ENCODE peak calls at places on chromosomes 5 and 9, in eight cellular contexts. One of them, this sample, is unnamed.

GRCh38 chr9:114627553-114627952 is 16.5 kb downstream of the TMEM268 start:
- DNase-seq in lower lobe of right lung: no peak
- DNase-seq in IMR-90: no peak
- DNase-seq in endodermal cell: no peak
- DNase-seq in astrocyte of the spinal cord: no peak
- DNase-seq in stomach: no peak
- DNase-seq in HCT116: no peak
- DNase-seq in GM13976: no peak
- DNase-seq in this sample: no peak

GRCh38 chr5:83974151-83974822 is 253.6 kb upstream of the HAPLN1 start:
- DNase-seq in lower lobe of right lung: no peak
- DNase-seq in IMR-90: peak
- DNase-seq in endodermal cell: peak
- DNase-seq in astrocyte of the spinal cord: peak
- DNase-seq in stomach: no peak
- DNase-seq in HCT116: no peak
- DNase-seq in GM13976: no peak
- DNase-seq in this sample: no peak

GRCh38 chr5:181246276-181247050 is 2.8 kb upstream of the RACK1 start:
- DNase-seq in lower lobe of right lung: peak
- DNase-seq in IMR-90: peak
- DNase-seq in endodermal cell: peak
- DNase-seq in astrocyte of the spinal cord: peak
- DNase-seq in stomach: peak
- DNase-seq in HCT116: peak
- DNase-seq in GM13976: peak
- DNase-seq in this sample: peak

GRCh38 chr9:35415769-35416427 is 74.0 kb upstream of the RUSC2 start:
- DNase-seq in lower lobe of right lung: no peak
- DNase-seq in IMR-90: no peak
- DNase-seq in endodermal cell: peak
- DNase-seq in astrocyte of the spinal cord: no peak
- DNase-seq in stomach: no peak
- DNase-seq in HCT116: no peak
- DNase-seq in GM13976: no peak
- DNase-seq in this sample: no peak

GRCh38 chr5:59380350-59380951 is 513.1 kb downstream of the PDE4D start:
- DNase-seq in lower lobe of right lung: no peak
- DNase-seq in IMR-90: peak
- DNase-seq in endodermal cell: no peak
- DNase-seq in astrocyte of the spinal cord: peak
- DNase-seq in stomach: no peak
- DNase-seq in HCT116: peak
- DNase-seq in GM13976: peak
- DNase-seq in this sample: no peak

GRCh38 chr5:170403675-170404074 is 14.5 kb upstream of the KCNMB1 start:
- DNase-seq in lower lobe of right lung: no peak
- DNase-seq in IMR-90: no peak
- DNase-seq in endodermal cell: peak
- DNase-seq in astrocyte of the spinal cord: no peak
- DNase-seq in stomach: no peak
- DNase-seq in HCT116: no peak
- DNase-seq in GM13976: no peak
- DNase-seq in this sample: no peak

GRCh38 chr5:74318985-74319563 is 321.5 kb downstream of the ENC1 start:
- DNase-seq in lower lobe of right lung: no peak
- DNase-seq in IMR-90: peak
- DNase-seq in endodermal cell: no peak
- DNase-seq in astrocyte of the spinal cord: no peak
- DNase-seq in stomach: no peak
- DNase-seq in HCT116: no peak
- DNase-seq in GM13976: no peak
- DNase-seq in this sample: no peak

GRCh38 chr9:78437721-78438610 is 141.0 kb downstream of the PSAT1 start:
- DNase-seq in lower lobe of right lung: no peak
- DNase-seq in IMR-90: no peak
- DNase-seq in endodermal cell: no peak
- DNase-seq in astrocyte of the spinal cord: no peak
- DNase-seq in stomach: no peak
- DNase-seq in HCT116: no peak
- DNase-seq in GM13976: no peak
- DNase-seq in this sample: no peak

GRCh38 chr9:109766351-109766750 is 13.6 kb upstream of the PALM2AKAP2 start:
- DNase-seq in lower lobe of right lung: no peak
- DNase-seq in IMR-90: peak
- DNase-seq in endodermal cell: no peak
- DNase-seq in astrocyte of the spinal cord: peak
- DNase-seq in stomach: no peak
- DNase-seq in HCT116: no peak
- DNase-seq in GM13976: no peak
- DNase-seq in this sample: no peak

GRCh38 chr5:13215806-13216205 is 728.7 kb downstream of the DNAH5 start:
- DNase-seq in lower lobe of right lung: no peak
- DNase-seq in IMR-90: no peak
- DNase-seq in endodermal cell: no peak
- DNase-seq in astrocyte of the spinal cord: no peak
- DNase-seq in stomach: no peak
- DNase-seq in HCT116: no peak
- DNase-seq in GM13976: no peak
- DNase-seq in this sample: no peak

GRCh38 chr5:13217636-13218035 is 726.9 kb downstream of the DNAH5 start:
- DNase-seq in lower lobe of right lung: no peak
- DNase-seq in IMR-90: no peak
- DNase-seq in endodermal cell: no peak
- DNase-seq in astrocyte of the spinal cord: peak
- DNase-seq in stomach: no peak
- DNase-seq in HCT116: no peak
- DNase-seq in GM13976: no peak
- DNase-seq in this sample: no peak

GRCh38 chr5:13215370-13215769 is 729.1 kb downstream of the DNAH5 start:
- DNase-seq in lower lobe of right lung: no peak
- DNase-seq in IMR-90: no peak
- DNase-seq in endodermal cell: no peak
- DNase-seq in astrocyte of the spinal cord: no peak
- DNase-seq in stomach: no peak
- DNase-seq in HCT116: no peak
- DNase-seq in GM13976: no peak
- DNase-seq in this sample: no peak

GRCh38 chr5:13214182-13214581 is 730.3 kb downstream of the DNAH5 start:
- DNase-seq in lower lobe of right lung: no peak
- DNase-seq in IMR-90: no peak
- DNase-seq in endodermal cell: peak
- DNase-seq in astrocyte of the spinal cord: no peak
- DNase-seq in stomach: no peak
- DNase-seq in HCT116: no peak
- DNase-seq in GM13976: no peak
- DNase-seq in this sample: no peak

DNA sequence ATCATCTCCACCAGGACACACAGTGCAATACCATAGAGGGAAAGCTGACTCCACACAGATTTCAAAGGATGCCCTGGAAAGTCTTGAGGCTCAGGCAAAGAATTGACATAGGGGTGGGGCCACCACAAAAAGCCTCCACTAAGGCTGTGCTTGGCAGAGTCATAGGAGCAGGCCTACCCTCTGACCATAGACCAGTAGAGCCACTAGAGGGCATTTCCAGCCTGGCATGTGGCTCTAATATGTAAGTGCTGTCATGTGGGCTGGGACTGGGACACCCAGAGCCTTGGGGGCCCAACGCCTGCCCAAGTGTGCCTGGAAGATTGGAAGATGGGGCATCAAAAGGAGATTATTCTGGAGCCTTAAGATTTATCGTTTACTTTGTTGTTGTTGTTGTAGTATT is 726.0 kb downstream of the DNAH5 start:
- DNase-seq in lower lobe of right lung: no peak
- DNase-seq in IMR-90: no peak
- DNase-seq in endodermal cell: peak
- DNase-seq in astrocyte of the spinal cord: no peak
- DNase-seq in stomach: no peak
- DNase-seq in HCT116: no peak
- DNase-seq in GM13976: no peak
- DNase-seq in this sample: no peak
- TF ChIP-seq CTCF in lower lobe of right lung: no peak
- TF ChIP-seq CTCF in IMR-90: peak
- TF ChIP-seq CTCF in endodermal cell: peak
- TF ChIP-seq CTCF in astrocyte of the spinal cord: peak
- TF ChIP-seq CTCF in stomach: no peak
- TF ChIP-seq CTCF in HCT116: no peak
- TF ChIP-seq CTCF in GM13976: no peak
- TF ChIP-seq CTCF in this sample: no peak

GRCh38 chr5:151095341-151096000 is 14.6 kb upstream of the TNIP1 start:
- DNase-seq in lower lobe of right lung: no peak
- DNase-seq in IMR-90: no peak
- DNase-seq in endodermal cell: peak
- DNase-seq in astrocyte of the spinal cord: peak
- DNase-seq in stomach: peak
- DNase-seq in HCT116: no peak
- DNase-seq in GM13976: no peak
- DNase-seq in this sample: no peak

GRCh38 chr5:151094861-151095260 is 14.0 kb upstream of the TNIP1 start:
- DNase-seq in lower lobe of right lung: no peak
- DNase-seq in IMR-90: no peak
- DNase-seq in endodermal cell: no peak
- DNase-seq in astrocyte of the spinal cord: no peak
- DNase-seq in stomach: no peak
- DNase-seq in HCT116: no peak
- DNase-seq in GM13976: no peak
- DNase-seq in this sample: no peak

GRCh38 chr5:151092750-151093149 is 11.9 kb upstream of the TNIP1 start:
- DNase-seq in lower lobe of right lung: no peak
- DNase-seq in IMR-90: peak
- DNase-seq in endodermal cell: no peak
- DNase-seq in astrocyte of the spinal cord: peak
- DNase-seq in stomach: no peak
- DNase-seq in HCT116: no peak
- DNase-seq in GM13976: no peak
- DNase-seq in this sample: no peak

GRCh38 chr5:151094054-151094858 is 13.4 kb upstream of the TNIP1 start:
- DNase-seq in lower lobe of right lung: no peak
- DNase-seq in IMR-90: peak
- DNase-seq in endodermal cell: peak
- DNase-seq in astrocyte of the spinal cord: no peak
- DNase-seq in stomach: peak
- DNase-seq in HCT116: no peak
- DNase-seq in GM13976: peak
- DNase-seq in this sample: no peak

GRCh38 chr5:151093476-151093889 is 12.6 kb upstream of the TNIP1 start:
- DNase-seq in lower lobe of right lung: no peak
- DNase-seq in IMR-90: peak
- DNase-seq in endodermal cell: no peak
- DNase-seq in astrocyte of the spinal cord: peak
- DNase-seq in stomach: no peak
- DNase-seq in HCT116: no peak
- DNase-seq in GM13976: no peak
- DNase-seq in this sample: no peak
- TF ChIP-seq CTCF in lower lobe of right lung: no peak
- TF ChIP-seq CTCF in IMR-90: no peak
- TF ChIP-seq CTCF in endodermal cell: no peak
- TF ChIP-seq CTCF in astrocyte of the spinal cord: no peak
- TF ChIP-seq CTCF in stomach: no peak
- TF ChIP-seq CTCF in HCT116: no peak
- TF ChIP-seq CTCF in GM13976: no peak
- TF ChIP-seq CTCF in this sample: no peak

GRCh38 chr9:37663926-37664325 is 13.2 kb downstream of the FRMPD1 start:
- DNase-seq in lower lobe of right lung: no peak
- DNase-seq in IMR-90: no peak
- DNase-seq in endodermal cell: no peak
- DNase-seq in astrocyte of the spinal cord: no peak
- DNase-seq in stomach: no peak
- DNase-seq in HCT116: no peak
- DNase-seq in GM13976: no peak
- DNase-seq in this sample: no peak

GRCh38 chr9:37669232-37669631 is 18.5 kb downstream of the FRMPD1 start:
- DNase-seq in lower lobe of right lung: no peak
- DNase-seq in IMR-90: no peak
- DNase-seq in endodermal cell: peak
- DNase-seq in astrocyte of the spinal cord: no peak
- DNase-seq in stomach: no peak
- DNase-seq in HCT116: no peak
- DNase-seq in GM13976: no peak
- DNase-seq in this sample: no peak

GRCh38 chr9:37667706-37668672 is 17.2 kb downstream of the FRMPD1 start:
- DNase-seq in lower lobe of right lung: no peak
- DNase-seq in IMR-90: no peak
- DNase-seq in endodermal cell: peak
- DNase-seq in astrocyte of the spinal cord: no peak
- DNase-seq in stomach: no peak
- DNase-seq in HCT116: no peak
- DNase-seq in GM13976: no peak
- DNase-seq in this sample: no peak
- TF ChIP-seq CTCF in lower lobe of right lung: no peak
- TF ChIP-seq CTCF in IMR-90: no peak
- TF ChIP-seq CTCF in endodermal cell: peak
- TF ChIP-seq CTCF in astrocyte of the spinal cord: no peak
- TF ChIP-seq CTCF in stomach: no peak
- TF ChIP-seq CTCF in HCT116: peak
- TF ChIP-seq CTCF in GM13976: no peak
- TF ChIP-seq CTCF in this sample: peak

DNA sequence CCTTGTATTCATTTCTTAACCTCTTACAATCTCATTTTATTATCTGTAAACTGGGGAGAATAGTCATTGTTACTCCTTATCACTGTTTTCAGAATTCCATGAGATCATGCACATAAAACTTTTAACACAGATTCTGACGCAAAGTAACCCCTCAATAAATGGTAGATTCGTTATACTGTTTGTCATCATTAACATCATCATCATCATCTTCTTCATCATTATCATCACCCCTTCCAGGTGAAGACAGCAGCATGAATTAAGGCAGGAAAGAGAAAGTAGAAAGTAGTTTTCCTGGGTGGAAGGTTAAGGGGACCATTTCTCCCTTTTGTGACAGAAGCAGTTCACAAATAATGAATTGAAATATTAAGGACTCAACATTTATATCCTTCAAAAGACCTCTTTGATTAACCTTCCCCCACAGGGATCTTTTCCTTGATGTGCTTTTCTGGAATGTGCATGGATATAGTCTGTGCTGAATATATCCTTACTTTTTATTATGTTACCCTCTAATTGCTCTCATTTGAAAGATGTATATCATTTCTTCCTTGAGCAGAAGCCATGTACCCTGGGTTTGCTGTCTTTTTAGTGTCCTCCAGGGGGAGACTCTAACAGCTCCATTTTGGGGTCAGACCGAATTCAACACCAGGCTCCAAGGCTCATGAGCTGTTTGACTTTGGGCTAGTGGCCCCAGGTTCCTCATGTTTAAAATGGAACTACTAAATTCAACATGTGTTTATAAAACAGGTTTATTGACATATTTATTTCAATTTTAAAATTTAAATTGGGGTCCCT is 1029.9 kb upstream of the WWC1 start:
- DNase-seq in lower lobe of right lung: no peak
- DNase-seq in IMR-90: no peak
- DNase-seq in endodermal cell: peak
- DNase-seq in astrocyte of the spinal cord: no peak
- DNase-seq in stomach: no peak
- DNase-seq in HCT116: no peak
- DNase-seq in GM13976: no peak
- DNase-seq in this sample: no peak
- TF ChIP-seq CTCF in lower lobe of right lung: no peak
- TF ChIP-seq CTCF in IMR-90: no peak
- TF ChIP-seq CTCF in endodermal cell: peak
- TF ChIP-seq CTCF in astrocyte of the spinal cord: peak
- TF ChIP-seq CTCF in stomach: no peak
- TF ChIP-seq CTCF in HCT116: peak
- TF ChIP-seq CTCF in GM13976: no peak
- TF ChIP-seq CTCF in this sample: peak